ENCODE peak calls at places on chromosome X, in five cellular contexts. One of them, this sample, is unnamed.

GRCh38 chrX:17030092-17030491 is 83.6 kb downstream of the REPS2 start:
- DNase-seq in tibial artery: no peak
- DNase-seq in stimulated activated CD4-positive, alpha-beta T cell treated with anti-CD3 and anti-CD28 coated beads, Interleukin-2, amount 100 ng/mL, for 48 hours: no peak
- DNase-seq in stimulated activated CD8-positive, alpha-beta memory T cell treated with anti-CD3 and anti-CD28 coated beads, Interleukin-12 subunit alpha, Interleukin-12 subunit beta, amount 100 ng/mL, for 1 hour: no peak
- DNase-seq in NCI-H1417: no peak
- DNase-seq in this sample: no peak

GRCh38 chrX:51420610-51421009 is 75.8 kb downstream of the NUDT11 start:
- DNase-seq in tibial artery: no peak
- DNase-seq in stimulated activated CD4-positive, alpha-beta T cell treated with anti-CD3 and anti-CD28 coated beads, Interleukin-2, amount 100 ng/mL, for 48 hours: peak
- DNase-seq in stimulated activated CD8-positive, alpha-beta memory T cell treated with anti-CD3 and anti-CD28 coated beads, Interleukin-12 subunit alpha, Interleukin-12 subunit beta, amount 100 ng/mL, for 1 hour: peak
- DNase-seq in NCI-H1417: no peak
- DNase-seq in this sample: no peak

GRCh38 chrX:56226980-56227379 is 5.2 kb upstream of the KLF8 start:
- DNase-seq in tibial artery: no peak
- DNase-seq in stimulated activated CD4-positive, alpha-beta T cell treated with anti-CD3 and anti-CD28 coated beads, Interleukin-2, amount 100 ng/mL, for 48 hours: no peak
- DNase-seq in stimulated activated CD8-positive, alpha-beta memory T cell treated with anti-CD3 and anti-CD28 coated beads, Interleukin-12 subunit alpha, Interleukin-12 subunit beta, amount 100 ng/mL, for 1 hour: no peak
- DNase-seq in NCI-H1417: no peak
- DNase-seq in this sample: no peak

GRCh38 chrX:10922158-10922557 is 189.0 kb upstream of the HCCS start:
- DNase-seq in tibial artery: no peak
- DNase-seq in stimulated activated CD4-positive, alpha-beta T cell treated with anti-CD3 and anti-CD28 coated beads, Interleukin-2, amount 100 ng/mL, for 48 hours: no peak
- DNase-seq in stimulated activated CD8-positive, alpha-beta memory T cell treated with anti-CD3 and anti-CD28 coated beads, Interleukin-12 subunit alpha, Interleukin-12 subunit beta, amount 100 ng/mL, for 1 hour: no peak
- DNase-seq in NCI-H1417: peak
- DNase-seq in this sample: no peak

GRCh38 chrX:129875669-129876068 is 30.3 kb upstream of the UTP14A start:
- DNase-seq in tibial artery: no peak
- DNase-seq in stimulated activated CD4-positive, alpha-beta T cell treated with anti-CD3 and anti-CD28 coated beads, Interleukin-2, amount 100 ng/mL, for 48 hours: no peak
- DNase-seq in stimulated activated CD8-positive, alpha-beta memory T cell treated with anti-CD3 and anti-CD28 coated beads, Interleukin-12 subunit alpha, Interleukin-12 subunit beta, amount 100 ng/mL, for 1 hour: no peak
- DNase-seq in NCI-H1417: no peak
- DNase-seq in this sample: no peak

GRCh38 chrX:35711281-35711680 is 86.9 kb upstream of the MAGEB16 start:
- DNase-seq in tibial artery: no peak
- DNase-seq in stimulated activated CD4-positive, alpha-beta T cell treated with anti-CD3 and anti-CD28 coated beads, Interleukin-2, amount 100 ng/mL, for 48 hours: no peak
- DNase-seq in stimulated activated CD8-positive, alpha-beta memory T cell treated with anti-CD3 and anti-CD28 coated beads, Interleukin-12 subunit alpha, Interleukin-12 subunit beta, amount 100 ng/mL, for 1 hour: no peak
- DNase-seq in NCI-H1417: no peak
- DNase-seq in this sample: no peak

GRCh38 chrX:69286546-69286906 is 121.3 kb upstream of the PJA1 start:
- DNase-seq in tibial artery: no peak
- DNase-seq in stimulated activated CD4-positive, alpha-beta T cell treated with anti-CD3 and anti-CD28 coated beads, Interleukin-2, amount 100 ng/mL, for 48 hours: no peak
- DNase-seq in stimulated activated CD8-positive, alpha-beta memory T cell treated with anti-CD3 and anti-CD28 coated beads, Interleukin-12 subunit alpha, Interleukin-12 subunit beta, amount 100 ng/mL, for 1 hour: no peak
- DNase-seq in NCI-H1417: no peak
- DNase-seq in this sample: no peak

GRCh38 chrX:140712413-140713173 is 3.0 kb downstream of the LINC00632 start:
- DNase-seq in tibial artery: peak
- DNase-seq in stimulated activated CD4-positive, alpha-beta T cell treated with anti-CD3 and anti-CD28 coated beads, Interleukin-2, amount 100 ng/mL, for 48 hours: no peak
- DNase-seq in stimulated activated CD8-positive, alpha-beta memory T cell treated with anti-CD3 and anti-CD28 coated beads, Interleukin-12 subunit alpha, Interleukin-12 subunit beta, amount 100 ng/mL, for 1 hour: peak
- DNase-seq in NCI-H1417: no peak
- DNase-seq in this sample: peak

GRCh38 chrX:134469481-134469880 is 9.5 kb downstream of the HPRT1 start:
- DNase-seq in tibial artery: no peak
- DNase-seq in stimulated activated CD4-positive, alpha-beta T cell treated with anti-CD3 and anti-CD28 coated beads, Interleukin-2, amount 100 ng/mL, for 48 hours: no peak
- DNase-seq in stimulated activated CD8-positive, alpha-beta memory T cell treated with anti-CD3 and anti-CD28 coated beads, Interleukin-12 subunit alpha, Interleukin-12 subunit beta, amount 100 ng/mL, for 1 hour: no peak
- DNase-seq in NCI-H1417: no peak
- DNase-seq in this sample: no peak

GRCh38 chrX:150582338-150582948 is 14.0 kb downstream of the MTM1 start:
- DNase-seq in tibial artery: no peak
- DNase-seq in stimulated activated CD4-positive, alpha-beta T cell treated with anti-CD3 and anti-CD28 coated beads, Interleukin-2, amount 100 ng/mL, for 48 hours: no peak
- DNase-seq in stimulated activated CD8-positive, alpha-beta memory T cell treated with anti-CD3 and anti-CD28 coated beads, Interleukin-12 subunit alpha, Interleukin-12 subunit beta, amount 100 ng/mL, for 1 hour: no peak
- DNase-seq in NCI-H1417: no peak
- DNase-seq in this sample: no peak

GRCh38 chrX:132412208-132412607 is 76.6 kb downstream of the MBNL3 start:
- DNase-seq in tibial artery: no peak
- DNase-seq in stimulated activated CD4-positive, alpha-beta T cell treated with anti-CD3 and anti-CD28 coated beads, Interleukin-2, amount 100 ng/mL, for 48 hours: no peak
- DNase-seq in stimulated activated CD8-positive, alpha-beta memory T cell treated with anti-CD3 and anti-CD28 coated beads, Interleukin-12 subunit alpha, Interleukin-12 subunit beta, amount 100 ng/mL, for 1 hour: no peak
- DNase-seq in NCI-H1417: no peak
- DNase-seq in this sample: no peak

GRCh38 chrX:153944140-153944799 is at the start of gene RENBP:
- DNase-seq in tibial artery: peak
- DNase-seq in stimulated activated CD4-positive, alpha-beta T cell treated with anti-CD3 and anti-CD28 coated beads, Interleukin-2, amount 100 ng/mL, for 48 hours: no peak
- DNase-seq in stimulated activated CD8-positive, alpha-beta memory T cell treated with anti-CD3 and anti-CD28 coated beads, Interleukin-12 subunit alpha, Interleukin-12 subunit beta, amount 100 ng/mL, for 1 hour: no peak
- DNase-seq in NCI-H1417: peak
- DNase-seq in this sample: no peak

GRCh38 chrX:103629295-103630170 is 758 bp downstream of the TCEAL1 start:
- DNase-seq in tibial artery: peak
- DNase-seq in stimulated activated CD4-positive, alpha-beta T cell treated with anti-CD3 and anti-CD28 coated beads, Interleukin-2, amount 100 ng/mL, for 48 hours: no peak
- DNase-seq in stimulated activated CD8-positive, alpha-beta memory T cell treated with anti-CD3 and anti-CD28 coated beads, Interleukin-12 subunit alpha, Interleukin-12 subunit beta, amount 100 ng/mL, for 1 hour: no peak
- DNase-seq in NCI-H1417: peak
- DNase-seq in this sample: no peak

GRCh38 chrX:40504801-40505605 is 75.8 kb upstream of the ATP6AP2 start:
- DNase-seq in tibial artery: no peak
- DNase-seq in stimulated activated CD4-positive, alpha-beta T cell treated with anti-CD3 and anti-CD28 coated beads, Interleukin-2, amount 100 ng/mL, for 48 hours: no peak
- DNase-seq in stimulated activated CD8-positive, alpha-beta memory T cell treated with anti-CD3 and anti-CD28 coated beads, Interleukin-12 subunit alpha, Interleukin-12 subunit beta, amount 100 ng/mL, for 1 hour: no peak
- DNase-seq in NCI-H1417: no peak
- DNase-seq in this sample: no peak

GRCh38 chrX:103488332-103488731 is 31.0 kb downstream of the RAB40A start:
- DNase-seq in tibial artery: no peak
- DNase-seq in stimulated activated CD4-positive, alpha-beta T cell treated with anti-CD3 and anti-CD28 coated beads, Interleukin-2, amount 100 ng/mL, for 48 hours: no peak
- DNase-seq in stimulated activated CD8-positive, alpha-beta memory T cell treated with anti-CD3 and anti-CD28 coated beads, Interleukin-12 subunit alpha, Interleukin-12 subunit beta, amount 100 ng/mL, for 1 hour: no peak
- DNase-seq in NCI-H1417: no peak
- DNase-seq in this sample: no peak

GRCh38 chrX:71103110-71103983 is 3.2 kb downstream of the CXorf65 start:
- DNase-seq in tibial artery: no peak
- DNase-seq in stimulated activated CD4-positive, alpha-beta T cell treated with anti-CD3 and anti-CD28 coated beads, Interleukin-2, amount 100 ng/mL, for 48 hours: peak
- DNase-seq in stimulated activated CD8-positive, alpha-beta memory T cell treated with anti-CD3 and anti-CD28 coated beads, Interleukin-12 subunit alpha, Interleukin-12 subunit beta, amount 100 ng/mL, for 1 hour: no peak
- DNase-seq in NCI-H1417: no peak
- DNase-seq in this sample: no peak

GRCh38 chrX:40065291-40066046 is 32.3 kb downstream of the BCOR start:
- DNase-seq in tibial artery: no peak
- DNase-seq in stimulated activated CD4-positive, alpha-beta T cell treated with anti-CD3 and anti-CD28 coated beads, Interleukin-2, amount 100 ng/mL, for 48 hours: no peak
- DNase-seq in stimulated activated CD8-positive, alpha-beta memory T cell treated with anti-CD3 and anti-CD28 coated beads, Interleukin-12 subunit alpha, Interleukin-12 subunit beta, amount 100 ng/mL, for 1 hour: no peak
- DNase-seq in NCI-H1417: no peak
- DNase-seq in this sample: no peak

This sample was measured in right atrium auricular region.